ENCODE peak calls at places on chromosomes 6 and 20, in five cellular contexts. E is fibroblast of the aortic adventitia; D is lower lobe of right lung; R is HEK293T; I is stimulated activated CD4-positive, alpha-beta T cell treated with anti-CD3 and anti-CD28 coated beads, Interleukin-15, amount 100 ng/mL, for 24 hours. L is an unnamed sample.

GRCh38 chr20:43514062-43514971 is 6.8 kb downstream of the L3MBTL1 start:
- DNase-seq in E (peak), R (peak), I (peak), D (peak), L (peak)

GRCh38 chr6:118335325-118335724 is 212.8 kb upstream of the PLN start:
- DNase-seq in E (no peak), I (no peak), R (no peak), D (no peak), L (no peak)

GRCh38 chr6:127963495-127963894 is 62.6 kb upstream of the THEMIS start:
- DNase-seq in I (no peak), E (no peak), D (no peak), R (no peak), L (no peak)

GRCh38 chr6:39153766-39154397 is 38.9 kb upstream of the SAYSD1 start:
- DNase-seq in I (peak), D (no peak), E (no peak), R (no peak), L (no peak)

GRCh38 chr6:68256391-68256790 is 378.7 kb upstream of the ADGRB3 start:
- DNase-seq in E (no peak), R (no peak), D (no peak), I (no peak), L (peak)

GRCh38 chr6:11094411-11094851 is 797 bp downstream of the SMIM13 start:
- DNase-seq in I (peak), D (peak), E (peak), R (peak), L (peak)

GRCh38 chr6:29992792-29993191 is 50.5 kb downstream of the HLA-A start:
- DNase-seq in D (no peak), R (no peak), I (no peak), E (peak), L (no peak)

GRCh38 chr6:158211273-158212055 is 43.3 kb downstream of the GTF2H5 start:
- DNase-seq in I (peak), D (no peak), R (no peak), E (peak), L (peak)

GRCh38 chr6:142568857-142569597 is 267.2 kb downstream of the ADGRG6 start:
- DNase-seq in E (peak), I (no peak), R (no peak), D (no peak), L (peak)

GRCh38 chr20:10093087-10093591 is 58.4 kb downstream of the ANKEF1 start:
- DNase-seq in E (peak), D (no peak), I (no peak), R (no peak), L (peak)

GRCh38 chr6:35945650-35946025 is 24.7 kb upstream of the SRPK1 start:
- DNase-seq in R (no peak), I (no peak), D (no peak), E (peak), L (no peak)

GRCh38 chr6:95576621-95577316 is 566 bp upstream of the MANEA start:
- DNase-seq in R (no peak), E (peak), I (no peak), D (no peak), L (peak)

GRCh38 chr6:10084276-10084993 is 330.4 kb downstream of the TFAP2A start:
- DNase-seq in E (no peak), I (no peak), R (no peak), D (no peak), L (no peak)

GRCh38 chr6:170093658-170094596 is 197.0 kb downstream of the DLL1 start:
- DNase-seq in I (no peak), R (no peak), E (no peak), D (no peak), L (no peak)

GRCh38 chr20:61840661-61841455 is 224.8 kb downstream of the TAF4 start:
- DNase-seq in D (peak), E (no peak), R (no peak), I (no peak), L (no peak)

GRCh38 chr6:55578537-55579363 is at the start of gene HMGCLL1:
- DNase-seq in I (no peak), D (peak), R (peak), E (no peak), L (no peak)

GRCh38 chr20:43840382-43841070 is 74.1 kb upstream of the TOX2 start:
- DNase-seq in I (peak), D (no peak), R (peak), E (peak), L (no peak)

GRCh38 chr20:3543901-3544507 is 73.2 kb downstream of the ATRN start:
- DNase-seq in D (no peak), R (no peak), I (no peak), E (peak), L (peak)

GRCh38 chr6:168130683-168131371 is 51.8 kb upstream of the FRMD1 start:
- DNase-seq in E (no peak), D (no peak), R (no peak), I (no peak), L (no peak)

GRCh38 chr20:38260378-38261053 is at the start of gene KIAA1755:
- DNase-seq in I (no peak), E (peak), D (no peak), R (no peak), L (peak)

GRCh38 chr6:42562788-42563187 is 1.0 kb upstream of the UBR2 start:
- DNase-seq in D (no peak), E (no peak), I (no peak), R (no peak), L (no peak)

GRCh38 chr6:108781419-108782110 is 66.7 kb upstream of the ARMC2 start:
- DNase-seq in E (peak), D (no peak), I (peak), R (no peak), L (no peak)

GRCh38 chr6:33911488-33911887 is 107.7 kb upstream of the MLN start:
- DNase-seq in I (no peak), E (no peak), R (no peak), D (no peak), L (no peak)

GRCh38 chr6:147624946-147625515 is 116.5 kb downstream of the SAMD5 start:
- DNase-seq in I (no peak), E (no peak), R (no peak), D (no peak), L (no peak)

GRCh38 chr6:142416179-142416578 is 114.4 kb downstream of the ADGRG6 start:
- DNase-seq in I (no peak), R (no peak), E (peak), D (no peak), L (peak)

GRCh38 chr20:35719717-35720116 is 20.5 kb downstream of the ROMO1 start:
- DNase-seq in I (no peak), D (no peak), E (no peak), R (no peak), L (no peak)

GRCh38 chr6:166597711-166598440 is 11.4 kb upstream of the RAMACL start:
- DNase-seq in E (no peak), D (no peak), I (no peak), R (no peak), L (no peak)

GRCh38 chr6:136415351-136416005 is 125.8 kb upstream of the BCLAF1 start:
- DNase-seq in D (peak), I (no peak), E (no peak), R (no peak), L (no peak)